ENCODE peak calls at places on chromosomes 4 and X, in five cellular contexts. Y is non-pigmented ciliary epithelial cell, U is MM.1S, D is adrenal gland, G is Calu3. P is an unnamed sample.

GRCh38 chr4:90328558-90328957 is 201.4 kb downstream of the CCSER1 start:
- DNase-seq in Y (no peak), U (no peak), D (peak), G (peak), P (no peak)

GRCh38 chr4:3413217-3413671 is 28.5 kb upstream of the HGFAC start:
- DNase-seq in Y (no peak), U (no peak), D (no peak), G (no peak), P (peak)

GRCh38 chrX:28552322-28552721 is 34.9 kb upstream of the IL1RAPL1 start:
- DNase-seq in Y (no peak), U (no peak), D (no peak), G (no peak), P (no peak)

GRCh38 chr4:114223580-114223979 is 244.1 kb upstream of the ARSJ start:
- DNase-seq in Y (no peak), U (no peak), D (no peak), G (no peak), P (no peak)

GRCh38 chrX:110051559-110051958 is 48.6 kb downstream of the TMEM164 start:
- DNase-seq in Y (no peak), U (no peak), D (no peak), G (no peak), P (no peak)

GRCh38 chrX:150768132-150768485 is 74.9 kb downstream of the MTMR1 start:
- DNase-seq in Y (no peak), U (no peak), D (no peak), G (no peak), P (no peak)

GRCh38 chrX:17584248-17584681 is 153.0 kb upstream of the SCML1 start:
- DNase-seq in Y (no peak), U (no peak), D (no peak), G (no peak), P (no peak)

GRCh38 chr4:85243857-85244256 is 231.1 kb upstream of the ARHGAP24 start:
- DNase-seq in Y (no peak), U (no peak), D (no peak), G (no peak), P (no peak)

GRCh38 chr4:86856896-86857295 is 7.7 kb upstream of the SLC10A6 start:
- DNase-seq in Y (no peak), U (no peak), D (no peak), G (no peak), P (no peak)

GRCh38 chr4:26369132-26370036 is 48.6 kb downstream of the RBPJ start:
- DNase-seq in Y (no peak), U (no peak), D (no peak), G (no peak), P (no peak)

GRCh38 chrX:18291006-18291545 is 63.4 kb downstream of the SCML2 start:
- DNase-seq in Y (no peak), U (no peak), D (peak), G (no peak), P (no peak)

GRCh38 chr4:16118090-16118489 is 34.3 kb upstream of the PROM1 start:
- DNase-seq in Y (no peak), U (no peak), D (no peak), G (no peak), P (no peak)

GRCh38 chrX:102498732-102499131 is 17.8 kb downstream of the TMSB15A start:
- DNase-seq in Y (no peak), U (no peak), D (no peak), G (no peak), P (no peak)

GRCh38 chr4:82287720-82288119 is 86.1 kb downstream of the HNRNPD start:
- DNase-seq in Y (no peak), U (no peak), D (no peak), G (no peak), P (no peak)

GRCh38 chr4:82643994-82644730 is 82.4 kb upstream of the TMEM150C start:
- DNase-seq in Y (no peak), U (no peak), D (peak), G (no peak), P (peak)

GRCh38 chrX:153736871-153737441 is 12.3 kb downstream of the ABCD1 start:
- DNase-seq in Y (no peak), U (no peak), D (no peak), G (no peak), P (no peak)

GRCh38 chr4:138919094-138919936 is 96.3 kb upstream of the NOCT start:
- DNase-seq in Y (no peak), U (peak), D (peak), G (peak), P (peak)

GRCh38 chr4:28723371-28723770 is 1862.7 kb downstream of the STIM2 start:
- DNase-seq in Y (no peak), U (no peak), D (no peak), G (no peak), P (no peak)

GRCh38 chrX:68588653-68589371 is 58.7 kb upstream of the STARD8 start:
- DNase-seq in Y (no peak), U (no peak), D (no peak), G (no peak), P (no peak)

GRCh38 chrX:101078716-101079115 is at the start of gene TMEM35A:
- DNase-seq in Y (no peak), U (no peak), D (no peak), G (no peak), P (no peak)

GRCh38 chr4:6342530-6343293 is 73.1 kb downstream of the WFS1 start:
- DNase-seq in Y (no peak), U (no peak), D (peak), G (no peak), P (peak)

GRCh38 chr4:151807220-151807619 is 46.4 kb upstream of the GATB start:
- DNase-seq in Y (no peak), U (no peak), D (no peak), G (no peak), P (no peak)

GRCh38 chr4:125254111-125254510 is 60.6 kb upstream of the FAT4 start:
- DNase-seq in Y (peak), U (no peak), D (no peak), G (no peak), P (no peak)

P was measured in kidney.